ENCODE peak calls at places on chromosome 2, in eight cellular contexts. One of them, this sample, is unnamed. For H3K4me1, H3K27me3 and H3K36me3, the result is how much of the 10 kb centered on the place peaks cover.

GRCh38 chr2:33216508-33217182 is 259.8 kb upstream of the RASGRP3 start:
- DNase-seq in iPS DF 6.9: no peak
- DNase-seq in uterus: peak
- DNase-seq in pancreas: peak
- DNase-seq in NT2/D1: no peak
- DNase-seq in GM23338: no peak
- DNase-seq in right lobe of liver: peak
- DNase-seq in cardiac muscle cell: peak
- DNase-seq in this sample: peak

GRCh38 chr2:12636837-12637581 is 79.7 kb upstream of the TRIB2 start:
- DNase-seq in GM23338: no peak
- DNase-seq in iPS DF 6.9: no peak
- DNase-seq in pancreas: no peak
- DNase-seq in uterus: peak
- DNase-seq in cardiac muscle cell: peak
- DNase-seq in NT2/D1: no peak
- DNase-seq in right lobe of liver: no peak
- DNase-seq in this sample: no peak

GRCh38 chr2:191013617-191013875 is 425 bp downstream of the STAT1 start:
- DNase-seq in uterus: no peak
- DNase-seq in right lobe of liver: no peak
- DNase-seq in pancreas: no peak
- DNase-seq in NT2/D1: no peak
- DNase-seq in iPS DF 6.9: no peak
- DNase-seq in GM23338: peak
- DNase-seq in cardiac muscle cell: peak
- DNase-seq in this sample: no peak

GRCh38 chr2:174022431-174022830 is 57.3 kb upstream of the SP3 start:
- DNase-seq in cardiac muscle cell: no peak
- DNase-seq in pancreas: no peak
- DNase-seq in NT2/D1: no peak
- DNase-seq in iPS DF 6.9: no peak
- DNase-seq in uterus: no peak
- DNase-seq in GM23338: no peak
- DNase-seq in right lobe of liver: no peak
- DNase-seq in this sample: no peak

GRCh38 chr2:156399224-156399949 is 36.8 kb upstream of the GPD2 start:
- DNase-seq in iPS DF 6.9: no peak
- DNase-seq in GM23338: peak
- DNase-seq in right lobe of liver: peak
- DNase-seq in cardiac muscle cell: peak
- DNase-seq in uterus: no peak
- DNase-seq in NT2/D1: no peak
- DNase-seq in pancreas: peak
- DNase-seq in this sample: peak

GRCh38 chr2:142944721-142945120 is 67.3 kb downstream of the KYNU start:
- DNase-seq in cardiac muscle cell: no peak
- DNase-seq in NT2/D1: no peak
- DNase-seq in uterus: no peak
- DNase-seq in iPS DF 6.9: no peak
- DNase-seq in pancreas: no peak
- DNase-seq in right lobe of liver: no peak
- DNase-seq in GM23338: no peak
- DNase-seq in this sample: no peak

GRCh38 chr2:174247474-174248186 is 702 bp downstream of the OLA1 start:
- DNase-seq in right lobe of liver: no peak
- DNase-seq in uterus: no peak
- DNase-seq in cardiac muscle cell: peak
- DNase-seq in iPS DF 6.9: no peak
- DNase-seq in GM23338: peak
- DNase-seq in NT2/D1: no peak
- DNase-seq in pancreas: no peak
- DNase-seq in this sample: no peak

GRCh38 chr2:72275084-72275483 is 127.4 kb upstream of the CYP26B1 start:
- DNase-seq in GM23338: no peak
- DNase-seq in cardiac muscle cell: no peak
- DNase-seq in iPS DF 6.9: no peak
- DNase-seq in pancreas: no peak
- DNase-seq in uterus: no peak
- DNase-seq in NT2/D1: no peak
- DNase-seq in right lobe of liver: no peak
- DNase-seq in this sample: no peak

GRCh38 chr2:71566271-71566858 is 113.0 kb downstream of the DYSF start:
- DNase-seq in iPS DF 6.9: no peak
- DNase-seq in cardiac muscle cell: peak
- DNase-seq in uterus: no peak
- DNase-seq in GM23338: no peak
- DNase-seq in pancreas: no peak
- DNase-seq in NT2/D1: no peak
- DNase-seq in right lobe of liver: no peak
- DNase-seq in this sample: no peak

GRCh38 chr2:137254081-137254480 is 488.7 kb downstream of the THSD7B start:
- DNase-seq in uterus: no peak
- DNase-seq in right lobe of liver: no peak
- DNase-seq in GM23338: no peak
- DNase-seq in NT2/D1: no peak
- DNase-seq in pancreas: no peak
- DNase-seq in iPS DF 6.9: no peak
- DNase-seq in cardiac muscle cell: no peak
- DNase-seq in this sample: no peak

GRCh38 chr2:137255345-137255744 is 490.0 kb downstream of the THSD7B start:
- DNase-seq in cardiac muscle cell: no peak
- DNase-seq in pancreas: no peak
- DNase-seq in GM23338: no peak
- DNase-seq in right lobe of liver: no peak
- DNase-seq in uterus: no peak
- DNase-seq in NT2/D1: no peak
- DNase-seq in iPS DF 6.9: no peak
- DNase-seq in this sample: no peak

GRCh38 chr2:137252934-137253333 is 487.6 kb downstream of the THSD7B start:
- DNase-seq in uterus: no peak
- DNase-seq in NT2/D1: no peak
- DNase-seq in pancreas: no peak
- DNase-seq in right lobe of liver: no peak
- DNase-seq in cardiac muscle cell: no peak
- DNase-seq in iPS DF 6.9: no peak
- DNase-seq in GM23338: no peak
- DNase-seq in this sample: no peak

GRCh38 chr2:137255990-137256389 is 490.6 kb downstream of the THSD7B start:
- DNase-seq in GM23338: no peak
- DNase-seq in uterus: no peak
- DNase-seq in right lobe of liver: no peak
- DNase-seq in iPS DF 6.9: no peak
- DNase-seq in pancreas: no peak
- DNase-seq in NT2/D1: no peak
- DNase-seq in cardiac muscle cell: no peak
- DNase-seq in this sample: no peak
- H3K4me1 ChIP-seq in GM23338: under half
- H3K4me1 ChIP-seq in uterus: under half
- H3K4me1 ChIP-seq in right lobe of liver: under half
- H3K4me1 ChIP-seq in iPS DF 6.9: under half
- H3K4me1 ChIP-seq in pancreas: under half
- H3K4me1 ChIP-seq in NT2/D1: under half
- H3K4me1 ChIP-seq in cardiac muscle cell: under half
- H3K4me1 ChIP-seq in this sample: under half

DNA sequence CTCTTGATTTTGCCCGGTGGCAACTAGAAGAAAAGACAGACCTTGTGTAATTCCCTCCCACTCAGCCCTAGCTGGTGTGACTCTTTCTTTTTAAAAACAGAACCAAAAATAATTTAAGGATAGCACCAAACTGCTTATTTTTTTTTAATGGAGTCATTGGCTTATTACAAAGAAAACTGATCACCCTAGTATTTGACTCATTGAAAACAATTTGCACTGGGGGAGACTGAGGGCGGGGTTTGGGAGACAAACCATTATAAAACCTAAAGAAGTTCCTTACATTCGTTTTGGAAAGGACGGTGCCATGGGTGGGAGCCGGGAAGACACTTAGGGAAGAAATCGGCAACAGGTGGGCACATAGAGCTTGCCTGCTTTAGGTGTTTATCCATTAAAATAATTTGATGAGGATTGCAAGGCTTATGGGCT is 2.5 kb downstream of the PAX3 start:
- DNase-seq in right lobe of liver: no peak
- DNase-seq in pancreas: no peak
- DNase-seq in NT2/D1: no peak
- DNase-seq in cardiac muscle cell: no peak
- DNase-seq in iPS DF 6.9: no peak
- DNase-seq in uterus: no peak
- DNase-seq in GM23338: no peak
- DNase-seq in this sample: no peak
- H3K27me3 ChIP-seq in right lobe of liver: under half
- H3K27me3 ChIP-seq in pancreas: under half
- H3K27me3 ChIP-seq in NT2/D1: half or more
- H3K27me3 ChIP-seq in cardiac muscle cell: half or more
- H3K27me3 ChIP-seq in iPS DF 6.9: half or more
- H3K27me3 ChIP-seq in uterus: half or more
- H3K27me3 ChIP-seq in GM23338: half or more
- H3K27me3 ChIP-seq in this sample: under half

GRCh38 chr2:55617160-55618024 is at the start of gene PPP4R3B:
- DNase-seq in iPS DF 6.9: peak
- DNase-seq in GM23338: peak
- DNase-seq in right lobe of liver: peak
- DNase-seq in uterus: peak
- DNase-seq in NT2/D1: peak
- DNase-seq in cardiac muscle cell: peak
- DNase-seq in pancreas: peak
- DNase-seq in this sample: peak
- H3K36me3 ChIP-seq in iPS DF 6.9: under half
- H3K36me3 ChIP-seq in GM23338: under half
- H3K36me3 ChIP-seq in right lobe of liver: under half
- H3K36me3 ChIP-seq in uterus: under half
- H3K36me3 ChIP-seq in NT2/D1: under half
- H3K36me3 ChIP-seq in cardiac muscle cell: under half
- H3K36me3 ChIP-seq in pancreas: under half
- H3K36me3 ChIP-seq in this sample: under half

GRCh38 chr2:101985101-101985792 is 6.5 kb upstream of the IL1R2 start:
- DNase-seq in NT2/D1: no peak
- DNase-seq in GM23338: no peak
- DNase-seq in pancreas: no peak
- DNase-seq in uterus: no peak
- DNase-seq in cardiac muscle cell: no peak
- DNase-seq in right lobe of liver: no peak
- DNase-seq in iPS DF 6.9: no peak
- DNase-seq in this sample: no peak

GRCh38 chr2:101984656-101985055 is 7.1 kb upstream of the IL1R2 start:
- DNase-seq in NT2/D1: no peak
- DNase-seq in pancreas: no peak
- DNase-seq in uterus: no peak
- DNase-seq in iPS DF 6.9: no peak
- DNase-seq in cardiac muscle cell: no peak
- DNase-seq in GM23338: no peak
- DNase-seq in right lobe of liver: no peak
- DNase-seq in this sample: no peak

GRCh38 chr2:101986386-101986785 is 5.4 kb upstream of the IL1R2 start:
- DNase-seq in pancreas: no peak
- DNase-seq in iPS DF 6.9: no peak
- DNase-seq in GM23338: no peak
- DNase-seq in cardiac muscle cell: no peak
- DNase-seq in uterus: no peak
- DNase-seq in right lobe of liver: no peak
- DNase-seq in NT2/D1: no peak
- DNase-seq in this sample: no peak

GRCh38 chr2:101986804-101987740 is 4.7 kb upstream of the IL1R2 start:
- DNase-seq in uterus: no peak
- DNase-seq in NT2/D1: no peak
- DNase-seq in cardiac muscle cell: peak
- DNase-seq in iPS DF 6.9: no peak
- DNase-seq in right lobe of liver: no peak
- DNase-seq in GM23338: no peak
- DNase-seq in pancreas: no peak
- DNase-seq in this sample: no peak

GRCh38 chr2:101985793-101986164 is 6.0 kb upstream of the IL1R2 start:
- DNase-seq in uterus: no peak
- DNase-seq in right lobe of liver: no peak
- DNase-seq in pancreas: no peak
- DNase-seq in cardiac muscle cell: no peak
- DNase-seq in iPS DF 6.9: no peak
- DNase-seq in GM23338: no peak
- DNase-seq in NT2/D1: no peak
- DNase-seq in this sample: no peak
- H3K4me1 ChIP-seq in uterus: under half
- H3K4me1 ChIP-seq in right lobe of liver: under half
- H3K4me1 ChIP-seq in pancreas: under half
- H3K4me1 ChIP-seq in cardiac muscle cell: under half
- H3K4me1 ChIP-seq in iPS DF 6.9: under half
- H3K4me1 ChIP-seq in GM23338: under half
- H3K4me1 ChIP-seq in NT2/D1: under half
- H3K4me1 ChIP-seq in this sample: under half

DNA sequence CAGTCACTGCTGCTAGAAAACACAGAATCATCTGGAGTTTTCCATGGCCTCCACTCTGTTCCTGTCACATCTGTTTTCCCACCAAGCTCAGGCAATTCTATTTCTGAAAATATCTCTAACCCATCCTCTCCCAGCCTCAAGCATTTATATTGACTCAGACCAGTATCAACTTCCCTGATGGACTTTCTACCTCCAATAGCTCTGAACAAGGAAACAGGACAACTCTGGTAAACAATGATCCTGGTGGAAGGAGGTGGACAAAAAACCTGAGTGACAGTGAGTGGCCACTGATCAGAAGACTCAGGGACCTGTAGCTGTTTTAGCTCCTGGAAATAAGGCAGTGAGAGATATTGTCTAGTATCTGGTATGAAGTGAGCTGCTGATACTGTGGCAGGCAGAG is 23.4 kb downstream of the BMP10 start:
- DNase-seq in GM23338: no peak
- DNase-seq in iPS DF 6.9: no peak
- DNase-seq in pancreas: no peak
- DNase-seq in cardiac muscle cell: no peak
- DNase-seq in NT2/D1: no peak
- DNase-seq in right lobe of liver: no peak
- DNase-seq in uterus: no peak
- DNase-seq in this sample: no peak
- H3K27me3 ChIP-seq in GM23338: under half
- H3K27me3 ChIP-seq in iPS DF 6.9: under half
- H3K27me3 ChIP-seq in pancreas: under half
- H3K27me3 ChIP-seq in cardiac muscle cell: under half
- H3K27me3 ChIP-seq in NT2/D1: under half
- H3K27me3 ChIP-seq in right lobe of liver: under half
- H3K27me3 ChIP-seq in uterus: under half
- H3K27me3 ChIP-seq in this sample: under half

This sample was measured in lung.